ENCODE peak calls at places on chromosomes 3 and 15, in six cellular contexts. F is fibroblast of lung, I is pancreas, M is foreskin fibroblast, E is cardiac fibroblast, N is NT2/D1. P is an unnamed sample.

GRCh38 chr3:195895900-195896360 is 12.4 kb downstream of the TNK2 start:
- DNase-seq in F (no peak), I (peak), M (peak), E (peak), N (no peak), P (peak)

GRCh38 chr3:179973024-179973423 is 63.7 kb downstream of the PEX5L start:
- DNase-seq in F (no peak), I (no peak), M (no peak), E (no peak), N (no peak), P (no peak)

GRCh38 chr3:49124991-49125670 is 4.5 kb upstream of the USP19 start:
- DNase-seq in F (peak), I (no peak), M (no peak), E (no peak), N (no peak), P (no peak)

GRCh38 chr3:158640646-158641045 is 3.7 kb upstream of the GFM1 start:
- DNase-seq in F (no peak), I (no peak), M (no peak), E (no peak), N (no peak), P (no peak)

GRCh38 chr15:68224546-68225250 is 4.8 kb downstream of the CLN6 start:
- DNase-seq in F (no peak), I (no peak), M (no peak), E (no peak), N (no peak), P (no peak)

GRCh38 chr15:61063875-61064320 is 165.2 kb downstream of the RORA start:
- DNase-seq in F (no peak), I (no peak), M (no peak), E (no peak), N (no peak), P (no peak)

GRCh38 chr15:73329501-73330200 is 39.1 kb downstream of the HCN4 start:
- DNase-seq in F (no peak), I (no peak), M (no peak), E (no peak), N (no peak), P (no peak)

GRCh38 chr3:146390967-146391366 is 78.4 kb downstream of the PLSCR2 start:
- DNase-seq in F (peak), I (peak), M (peak), E (peak), N (no peak), P (no peak)

GRCh38 chr15:47725924-47726323 is 8.6 kb downstream of the SEMA6D start:
- DNase-seq in F (no peak), I (no peak), M (no peak), E (no peak), N (no peak), P (no peak)

GRCh38 chr3:19506171-19506570 is 357.9 kb downstream of the KCNH8 start:
- DNase-seq in F (no peak), I (no peak), M (no peak), E (no peak), N (no peak), P (no peak)

GRCh38 chr3:11306815-11307589 is 34.8 kb downstream of the ATG7 start:
- DNase-seq in F (peak), I (no peak), M (no peak), E (peak), N (no peak), P (peak)

GRCh38 chr3:60274098-60274497 is 977.2 kb downstream of the FHIT start:
- DNase-seq in F (no peak), I (no peak), M (no peak), E (no peak), N (no peak), P (no peak)

GRCh38 chr3:154936196-154936595 is 143.9 kb upstream of the MME start:
- DNase-seq in F (no peak), I (no peak), M (peak), E (no peak), N (no peak), P (no peak)

GRCh38 chr15:77784361-77785292 is 151.9 kb upstream of the LINGO1 start:
- DNase-seq in F (no peak), I (no peak), M (peak), E (peak), N (peak), P (no peak)

GRCh38 chr3:189712906-189713483 is 81.8 kb downstream of the TP63 start:
- DNase-seq in F (peak), I (no peak), M (peak), E (no peak), N (no peak), P (no peak)

GRCh38 chr15:83578706-83579105 is 75.2 kb upstream of the ADAMTSL3 start:
- DNase-seq in F (no peak), I (no peak), M (no peak), E (no peak), N (no peak), P (peak)

GRCh38 chr3:62048577-62048976 is 324.8 kb downstream of the FEZF2 start:
- DNase-seq in F (no peak), I (no peak), M (no peak), E (no peak), N (no peak), P (no peak)

GRCh38 chr3:124998247-124998630 is 57.6 kb downstream of the HEG1 start:
- DNase-seq in F (no peak), I (no peak), M (no peak), E (no peak), N (no peak), P (no peak)

GRCh38 chr3:124992041-124992440 is 57.5 kb upstream of the MUC13 start:
- DNase-seq in F (no peak), I (no peak), M (no peak), E (no peak), N (no peak), P (no peak)

GRCh38 chr3:124997303-124998246 is 58.2 kb downstream of the HEG1 start:
- DNase-seq in F (no peak), I (no peak), M (no peak), E (no peak), N (no peak), P (no peak)

GRCh38 chr3:124993462-124993861 is 58.9 kb upstream of the MUC13 start:
- DNase-seq in F (no peak), I (no peak), M (peak), E (peak), N (no peak), P (no peak)

GRCh38 chr3:124995460-124995994 is 60.3 kb downstream of the HEG1 start:
- DNase-seq in F (no peak), I (peak), M (peak), E (peak), N (peak), P (peak)
- H3K4me3 ChIP-seq in F (no peak), I (no peak), M (no peak), E (no peak), N (no peak), P (no peak)

GRCh38 chr3:112119686-112120484 is 13.2 kb downstream of the GCSAM start:
- DNase-seq in F (no peak), I (no peak), M (no peak), E (no peak), N (no peak), P (no peak)
- H3K4me3 ChIP-seq in F (no peak), I (no peak), M (no peak), E (no peak), N (no peak), P (no peak)

GRCh38 chr15:71054286-71054952 is 60.9 kb upstream of the THSD4 start:
- DNase-seq in F (peak), I (no peak), M (peak), E (no peak), N (no peak), P (no peak)
- H3K4me3 ChIP-seq in F (no peak), I (no peak), M (no peak), E (no peak), N (no peak), P (no peak)

GRCh38 chr3:100873624-100874023 is 119.6 kb downstream of the ABI3BP start:
- DNase-seq in F (no peak), I (no peak), M (no peak), E (no peak), N (no peak), P (no peak)

GRCh38 chr3:100871307-100871706 is 121.9 kb downstream of the ABI3BP start:
- DNase-seq in F (no peak), I (no peak), M (no peak), E (no peak), N (no peak), P (no peak)

GRCh38 chr3:100879445-100879844 is 113.8 kb downstream of the ABI3BP start:
- DNase-seq in F (no peak), I (no peak), M (no peak), E (no peak), N (no peak), P (no peak)

GRCh38 chr3:100877286-100877685 is 115.9 kb downstream of the ABI3BP start:
- DNase-seq in F (no peak), I (no peak), M (no peak), E (no peak), N (no peak), P (no peak)

GRCh38 chr3:100875239-100875638 is 118.0 kb downstream of the ABI3BP start:
- DNase-seq in F (peak), I (peak), M (peak), E (peak), N (no peak), P (peak)
- H3K4me3 ChIP-seq in F (no peak), I (no peak), M (no peak), E (no peak), N (no peak), P (no peak)